ENCODE peak calls at places on chromosomes 5 and 9, in nine cellular contexts. W is fibroblast of lung; K is A549; T is HCT116; L is AG09309; H is activated CD4-positive, CD25-positive, alpha-beta regulatory T cell; N is activated CD4-positive, alpha-beta T cell treated with anti-CD3 and anti-CD28 coated beads for 48 hours; J is upper lobe of right lung; I is NCI-H69. F is an unnamed sample.

GRCh38 chr9:137642892-137643291 is 24.1 kb downstream of the EHMT1 start:
- DNase-seq in W (no peak), K (no peak), T (no peak), L (no peak), H (no peak), N (no peak), J (peak; percentile 6), I (no peak), F (no peak)

GRCh38 chr5:176153741-176154140 is 84.5 kb upstream of the SIMC1 start:
- DNase-seq in W (peak; percentile 49), K (no peak), T (no peak), L (no peak), H (no peak), N (no peak), J (no peak), I (no peak), F (no peak)

GRCh38 chr5:18968966-18969365 is 1019.0 kb downstream of the CDH18 start:
- DNase-seq in W (peak; percentile 2), K (peak; percentile 11), T (no peak), L (no peak), H (no peak), N (no peak), J (no peak), I (no peak), F (no peak)

GRCh38 chr5:96384353-96384752 is 48.7 kb downstream of the PCSK1 start:
- DNase-seq in W (peak; percentile 79), K (peak; percentile 50), T (peak; percentile 51), L (peak; percentile 62), H (no peak), N (no peak), J (no peak), I (peak; percentile 25), F (peak; percentile 55)

GRCh38 chr9:78821126-78821822 is 524.3 kb downstream of the PSAT1 start:
- DNase-seq in W (peak; percentile 19), K (peak; percentile 52), T (peak; percentile 24), L (no peak), H (no peak), N (no peak), J (no peak), I (peak; percentile 69), F (no peak)

GRCh38 chr5:65475336-65475735 is 6.4 kb downstream of the ADAMTS6 start:
- DNase-seq in W (peak; percentile 12), K (no peak), T (no peak), L (no peak), H (no peak), N (no peak), J (no peak), I (no peak), F (no peak)

GRCh38 chr9:127107344-127108181 is 14.9 kb downstream of the ANGPTL2 start:
- DNase-seq in W (no peak), K (no peak), T (no peak), L (no peak), H (no peak), N (no peak), J (no peak), I (no peak), F (no peak)

GRCh38 chr9:126398403-126399058 is 71.9 kb downstream of the MVB12B start:
- DNase-seq in W (peak; percentile 49), K (peak; percentile 51), T (no peak), L (no peak), H (peak; percentile 57), N (peak; percentile 83), J (peak; percentile 89), I (peak; percentile 72), F (peak; percentile 89)

GRCh38 chr5:159811712-159812111 is 104.6 kb upstream of the ADRA1B start:
- DNase-seq in W (no peak), K (no peak), T (no peak), L (no peak), H (no peak), N (no peak), J (no peak), I (no peak), F (no peak)

GRCh38 chr9:131739988-131740648 is at the start of gene RAPGEF1:
- DNase-seq in W (peak; percentile 18), K (peak; percentile 40), T (no peak), L (no peak), H (peak; percentile 76), N (peak; percentile 89), J (peak; percentile 90), I (peak; percentile 83), F (peak; percentile 88)

GRCh38 chr5:14028188-14028587 is 83.7 kb upstream of the DNAH5 start:
- DNase-seq in W (no peak), K (no peak), T (no peak), L (no peak), H (no peak), N (no peak), J (no peak), I (no peak), F (no peak)

GRCh38 chr5:124655211-124655880 is 91.1 kb downstream of the ZNF608 start:
- DNase-seq in W (peak; percentile 72), K (peak; percentile 61), T (no peak), L (no peak), H (no peak), N (no peak), J (no peak), I (peak; percentile 96), F (no peak)

GRCh38 chr5:61964199-61964598 is 341.8 kb upstream of the KIF2A start:
- DNase-seq in W (peak; percentile 85), K (no peak), T (no peak), L (no peak), H (no peak), N (no peak), J (no peak), I (no peak), F (no peak)

GRCh38 chr5:143594913-143595818 is 191.7 kb upstream of the NR3C1 start:
- DNase-seq in W (peak; percentile 37), K (peak; percentile 99), T (peak; percentile 12), L (no peak), H (no peak), N (no peak), J (no peak), I (peak; percentile 73), F (no peak)

GRCh38 chr5:151628112-151628823 is 37.1 kb upstream of the FAT2 start:
- DNase-seq in W (peak; percentile 37), K (no peak), T (no peak), L (peak; percentile 25), H (no peak), N (no peak), J (no peak), I (no peak), F (peak; percentile 55)

GRCh38 chr5:100430268-100430900 is 104.8 kb upstream of the FAM174A start:
- DNase-seq in W (peak; percentile 25), K (peak; percentile 41), T (peak; percentile 23), L (no peak), H (no peak), N (peak; percentile 57), J (no peak), I (peak; percentile 56), F (peak; percentile 29)

GRCh38 chr5:52989781-52990530 is 804 bp downstream of the ITGA2 start:
- DNase-seq in W (peak; percentile 59), K (no peak), T (peak; percentile 18), L (no peak), H (no peak), N (peak; percentile 55), J (peak; percentile 71), I (peak; percentile 49), F (peak; percentile 46)

GRCh38 chr5:87076931-87077330 is 190.8 kb upstream of the RASA1 start:
- DNase-seq in W (peak; percentile 54), K (no peak), T (no peak), L (no peak), H (no peak), N (no peak), J (no peak), I (peak; percentile 6), F (no peak)

GRCh38 chr5:159262472-159262858 is 625 bp upstream of the UBLCP1 start:
- DNase-seq in W (peak; percentile 45), K (peak; percentile 61), T (peak; percentile 18), L (no peak), H (no peak), N (peak; percentile 13), J (no peak), I (peak; percentile 53), F (no peak)

GRCh38 chr9:99239341-99240055 is 17.4 kb downstream of the SEC61B start:
- DNase-seq in W (peak; percentile 60), K (no peak), T (no peak), L (no peak), H (no peak), N (no peak), J (no peak), I (no peak), F (no peak)

GRCh38 chr5:175696139-175696854 is 38.4 kb downstream of the HRH2 start:
- DNase-seq in W (no peak), K (peak; percentile 73), T (peak; percentile 76), L (no peak), H (peak; percentile 53), N (peak; percentile 92), J (peak; percentile 90), I (peak; percentile 63), F (peak; percentile 85)

GRCh38 chr9:4280605-4281004 is 19.3 kb downstream of the GLIS3 start:
- DNase-seq in W (no peak), K (no peak), T (no peak), L (no peak), H (no peak), N (no peak), J (no peak), I (no peak), F (no peak)

GRCh38 chr9:132185164-132186009 is 23.5 kb downstream of the NTNG2 start:
- DNase-seq in W (no peak), K (no peak), T (no peak), L (no peak), H (no peak), N (no peak), J (no peak), I (peak; percentile 58), F (no peak)

GRCh38 chr5:17928571-17928970 is 294.3 kb downstream of the TAF11L14 start:
- DNase-seq in W (peak; percentile 7), K (no peak), T (no peak), L (no peak), H (no peak), N (no peak), J (no peak), I (no peak), F (no peak)

GRCh38 chr5:179620703-179621350 is 2.6 kb downstream of the HNRNPH1 start:
- DNase-seq in W (peak; percentile 57), K (no peak), T (no peak), L (no peak), H (no peak), N (no peak), J (no peak), I (peak; percentile 11), F (no peak)

GRCh38 chr9:69943146-69943545 is 100.5 kb upstream of the MAMDC2 start:
- DNase-seq in W (no peak), K (no peak), T (no peak), L (no peak), H (no peak), N (no peak), J (no peak), I (no peak), F (no peak)

GRCh38 chr5:43363445-43364152 is 48.6 kb downstream of the CCL28 start:
- DNase-seq in W (no peak), K (no peak), T (no peak), L (no peak), H (no peak), N (no peak), J (no peak), I (no peak), F (no peak)

GRCh38 chr5:93150311-93151012 is 430.6 kb downstream of the NR2F1-AS1 start:
- DNase-seq in W (no peak), K (peak; percentile 3), T (no peak), L (no peak), H (no peak), N (no peak), J (no peak), I (no peak), F (no peak)

GRCh38 chr5:169067641-169068316 is 233.2 kb downstream of the SLIT3 start:
- DNase-seq in W (no peak), K (no peak), T (no peak), L (no peak), H (no peak), N (no peak), J (no peak), I (no peak), F (no peak)

GRCh38 chr9:124941689-124942561 is 1.0 kb upstream of the GOLGA1 start:
- DNase-seq in W (peak; percentile 63), K (peak; percentile 26), T (peak; percentile 2), L (peak; percentile 5), H (peak; percentile 26), N (peak; percentile 73), J (peak; percentile 79), I (peak; percentile 77), F (peak; percentile 66)

GRCh38 chr9:34179528-34180138 is 790 bp downstream of the UBAP1 start:
- DNase-seq in W (peak; percentile 24), K (peak; percentile 23), T (no peak), L (peak; percentile 54), H (no peak), N (no peak), J (peak; percentile 46), I (peak; percentile 71), F (no peak)

F was measured in left ventricle myocardium superior.